ENCODE peak calls at places on chromosomes 13 and 19, in nine cellular contexts. One of them, this sample, is unnamed.
A peak's percentile ranks its signal among the peaks of the same experiment; 100 is the strongest.

GRCh38 chr19:2016041-2016807 is 710 bp upstream of the BTBD2 start:
- DNase-seq in cardiac fibroblast: peak; percentile 93
- DNase-seq in skeletal muscle cell: peak; percentile 74
- DNase-seq in SK-N-SH: peak; percentile 87
- DNase-seq in astrocyte of the spinal cord: peak; percentile 80
- DNase-seq in adrenal gland: peak; percentile 90
- DNase-seq in uterus: peak; percentile 94
- DNase-seq in Panc1: no peak
- DNase-seq in HepG2: peak; percentile 63
- DNase-seq in this sample: peak; percentile 83

GRCh38 chr13:19927117-19927734 is 31.3 kb upstream of the ZMYM2 start:
- DNase-seq in cardiac fibroblast: peak; percentile 15
- DNase-seq in adrenal gland: no peak
- DNase-seq in HepG2: peak; percentile 21
- DNase-seq in skeletal muscle cell: no peak
- DNase-seq in astrocyte of the spinal cord: peak; percentile 42
- DNase-seq in SK-N-SH: no peak
- DNase-seq in Panc1: peak; percentile 27
- DNase-seq in uterus: no peak
- DNase-seq in this sample: no peak

GRCh38 chr13:44619651-44620050 is 43.5 kb upstream of the TSC22D1 start:
- DNase-seq in SK-N-SH: no peak
- DNase-seq in adrenal gland: no peak
- DNase-seq in skeletal muscle cell: no peak
- DNase-seq in uterus: no peak
- DNase-seq in HepG2: no peak
- DNase-seq in cardiac fibroblast: no peak
- DNase-seq in astrocyte of the spinal cord: no peak
- DNase-seq in Panc1: no peak
- DNase-seq in this sample: no peak

GRCh38 chr19:6750062-6750461 is 10.6 kb downstream of the TRIP10 start:
- DNase-seq in astrocyte of the spinal cord: no peak
- DNase-seq in SK-N-SH: no peak
- DNase-seq in cardiac fibroblast: no peak
- DNase-seq in HepG2: no peak
- DNase-seq in skeletal muscle cell: no peak
- DNase-seq in uterus: no peak
- DNase-seq in Panc1: no peak
- DNase-seq in adrenal gland: no peak
- DNase-seq in this sample: no peak

GRCh38 chr13:24745861-24746617 is 17.9 kb upstream of the RNF17 start:
- DNase-seq in adrenal gland: no peak
- DNase-seq in SK-N-SH: no peak
- DNase-seq in HepG2: no peak
- DNase-seq in uterus: no peak
- DNase-seq in cardiac fibroblast: no peak
- DNase-seq in skeletal muscle cell: no peak
- DNase-seq in Panc1: no peak
- DNase-seq in astrocyte of the spinal cord: peak; percentile 5
- DNase-seq in this sample: no peak

GRCh38 chr13:42788601-42789000 is 7.2 kb downstream of the FAM216B start:
- DNase-seq in uterus: no peak
- DNase-seq in adrenal gland: no peak
- DNase-seq in astrocyte of the spinal cord: no peak
- DNase-seq in HepG2: no peak
- DNase-seq in cardiac fibroblast: no peak
- DNase-seq in SK-N-SH: no peak
- DNase-seq in skeletal muscle cell: no peak
- DNase-seq in Panc1: no peak
- DNase-seq in this sample: no peak

GRCh38 chr19:41531438-41532311 is 44.3 kb upstream of the CEACAM21 start:
- DNase-seq in uterus: peak; percentile 79
- DNase-seq in adrenal gland: peak; percentile 91
- DNase-seq in HepG2: no peak
- DNase-seq in Panc1: no peak
- DNase-seq in astrocyte of the spinal cord: peak; percentile 16
- DNase-seq in cardiac fibroblast: peak; percentile 94
- DNase-seq in SK-N-SH: no peak
- DNase-seq in skeletal muscle cell: peak; percentile 18
- DNase-seq in this sample: no peak

GRCh38 chr19:4722671-4723464 is 774 bp downstream of the DPP9 start:
- DNase-seq in SK-N-SH: no peak
- DNase-seq in adrenal gland: peak; percentile 79
- DNase-seq in astrocyte of the spinal cord: peak; percentile 40
- DNase-seq in cardiac fibroblast: peak; percentile 89
- DNase-seq in HepG2: no peak
- DNase-seq in uterus: peak; percentile 51
- DNase-seq in skeletal muscle cell: no peak
- DNase-seq in Panc1: no peak
- DNase-seq in this sample: peak; percentile 56

GRCh38 chr13:71619096-71619495 is 247.9 kb downstream of the DACH1 start:
- DNase-seq in HepG2: no peak
- DNase-seq in uterus: no peak
- DNase-seq in astrocyte of the spinal cord: no peak
- DNase-seq in cardiac fibroblast: no peak
- DNase-seq in skeletal muscle cell: no peak
- DNase-seq in Panc1: no peak
- DNase-seq in SK-N-SH: no peak
- DNase-seq in adrenal gland: no peak
- DNase-seq in this sample: no peak

GRCh38 chr19:5369962-5370367 is 29.4 kb upstream of the PTPRS start:
- DNase-seq in cardiac fibroblast: peak; percentile 27
- DNase-seq in adrenal gland: peak; percentile 63
- DNase-seq in SK-N-SH: peak; percentile 70
- DNase-seq in skeletal muscle cell: no peak
- DNase-seq in uterus: no peak
- DNase-seq in HepG2: peak; percentile 39
- DNase-seq in Panc1: no peak
- DNase-seq in astrocyte of the spinal cord: peak; percentile 16
- DNase-seq in this sample: peak; percentile 78

GRCh38 chr13:94764576-94765321 is 52.4 kb upstream of the SOX21 start:
- DNase-seq in Panc1: no peak
- DNase-seq in skeletal muscle cell: no peak
- DNase-seq in SK-N-SH: no peak
- DNase-seq in cardiac fibroblast: no peak
- DNase-seq in HepG2: no peak
- DNase-seq in adrenal gland: no peak
- DNase-seq in uterus: no peak
- DNase-seq in astrocyte of the spinal cord: peak; percentile 59
- DNase-seq in this sample: no peak

GRCh38 chr13:23793711-23794110 is 95.5 kb downstream of the MIPEP start:
- DNase-seq in adrenal gland: no peak
- DNase-seq in uterus: no peak
- DNase-seq in HepG2: no peak
- DNase-seq in SK-N-SH: no peak
- DNase-seq in astrocyte of the spinal cord: no peak
- DNase-seq in cardiac fibroblast: no peak
- DNase-seq in Panc1: no peak
- DNase-seq in skeletal muscle cell: no peak
- DNase-seq in this sample: no peak

GRCh38 chr13:77853701-77854100 is 64.9 kb downstream of the EDNRB start:
- DNase-seq in SK-N-SH: no peak
- DNase-seq in cardiac fibroblast: no peak
- DNase-seq in adrenal gland: no peak
- DNase-seq in Panc1: no peak
- DNase-seq in skeletal muscle cell: no peak
- DNase-seq in uterus: no peak
- DNase-seq in astrocyte of the spinal cord: no peak
- DNase-seq in HepG2: no peak
- DNase-seq in this sample: no peak

GRCh38 chr19:6272411-6272791 is 7.4 kb downstream of the MLLT1 start:
- DNase-seq in uterus: no peak
- DNase-seq in adrenal gland: no peak
- DNase-seq in HepG2: no peak
- DNase-seq in cardiac fibroblast: no peak
- DNase-seq in astrocyte of the spinal cord: peak; percentile 29
- DNase-seq in Panc1: no peak
- DNase-seq in SK-N-SH: peak; percentile 66
- DNase-seq in skeletal muscle cell: no peak
- DNase-seq in this sample: no peak

GRCh38 chr19:33954686-33955085 is 158.0 kb downstream of the KCTD15 start:
- DNase-seq in uterus: no peak
- DNase-seq in Panc1: no peak
- DNase-seq in astrocyte of the spinal cord: no peak
- DNase-seq in SK-N-SH: no peak
- DNase-seq in adrenal gland: peak; percentile 13
- DNase-seq in skeletal muscle cell: no peak
- DNase-seq in HepG2: no peak
- DNase-seq in cardiac fibroblast: no peak
- DNase-seq in this sample: no peak

GRCh38 chr13:49560270-49561063 is 24.9 kb downstream of the RCBTB1 start:
- DNase-seq in HepG2: peak; percentile 68
- DNase-seq in skeletal muscle cell: no peak
- DNase-seq in astrocyte of the spinal cord: peak; percentile 47
- DNase-seq in adrenal gland: peak; percentile 64
- DNase-seq in Panc1: no peak
- DNase-seq in SK-N-SH: no peak
- DNase-seq in cardiac fibroblast: peak; percentile 66
- DNase-seq in uterus: no peak
- DNase-seq in this sample: no peak

GRCh38 chr13:40814803-40815202 is 25.4 kb downstream of the SLC25A15 start:
- DNase-seq in cardiac fibroblast: no peak
- DNase-seq in adrenal gland: no peak
- DNase-seq in astrocyte of the spinal cord: no peak
- DNase-seq in uterus: no peak
- DNase-seq in SK-N-SH: no peak
- DNase-seq in Panc1: no peak
- DNase-seq in HepG2: no peak
- DNase-seq in skeletal muscle cell: no peak
- DNase-seq in this sample: no peak

GRCh38 chr13:71254384-71254783 is 612.6 kb downstream of the DACH1 start:
- DNase-seq in adrenal gland: no peak
- DNase-seq in cardiac fibroblast: no peak
- DNase-seq in skeletal muscle cell: no peak
- DNase-seq in uterus: no peak
- DNase-seq in SK-N-SH: no peak
- DNase-seq in astrocyte of the spinal cord: no peak
- DNase-seq in HepG2: no peak
- DNase-seq in Panc1: no peak
- DNase-seq in this sample: no peak

GRCh38 chr19:52099497-52100138 is 4.1 kb upstream of the ZNF841 start:
- DNase-seq in Panc1: no peak
- DNase-seq in SK-N-SH: no peak
- DNase-seq in cardiac fibroblast: no peak
- DNase-seq in HepG2: peak; percentile 64
- DNase-seq in adrenal gland: no peak
- DNase-seq in uterus: no peak
- DNase-seq in astrocyte of the spinal cord: no peak
- DNase-seq in skeletal muscle cell: no peak
- DNase-seq in this sample: no peak

DNA sequence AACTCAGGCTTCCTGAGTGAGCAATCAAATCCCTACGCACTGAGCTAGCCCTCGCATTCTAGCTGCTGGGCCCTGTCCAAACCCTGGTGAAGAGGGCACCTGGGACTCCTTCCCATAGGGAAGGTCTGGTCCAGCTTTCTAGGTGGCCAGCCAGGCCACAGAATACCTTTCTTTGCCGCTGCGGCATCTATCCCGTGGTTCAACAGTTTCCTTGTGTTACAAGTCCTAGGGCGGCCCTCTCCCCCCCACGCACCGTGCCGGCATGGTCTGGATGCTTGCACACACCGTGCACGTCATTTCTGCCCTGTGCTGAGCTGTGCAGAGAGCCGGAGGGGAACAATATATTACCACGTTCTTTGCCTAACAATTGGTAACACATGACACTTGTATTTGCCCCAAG is 164.6 kb upstream of the TSHZ3 start:
- DNase-seq in Panc1: no peak
- DNase-seq in astrocyte of the spinal cord: no peak
- DNase-seq in adrenal gland: no peak
- DNase-seq in skeletal muscle cell: no peak
- DNase-seq in HepG2: no peak
- DNase-seq in cardiac fibroblast: no peak
- DNase-seq in uterus: no peak
- DNase-seq in SK-N-SH: no peak
- DNase-seq in this sample: no peak
- H3K4me3 ChIP-seq in Panc1: no peak overlapping the region
- H3K4me3 ChIP-seq in astrocyte of the spinal cord: no peak overlapping the region
- H3K4me3 ChIP-seq in adrenal gland: no peak overlapping the region
- H3K4me3 ChIP-seq in skeletal muscle cell: no peak overlapping the region
- H3K4me3 ChIP-seq in HepG2: no peak overlapping the region
- H3K4me3 ChIP-seq in cardiac fibroblast: no peak overlapping the region
- H3K4me3 ChIP-seq in uterus: no peak overlapping the region
- H3K4me3 ChIP-seq in SK-N-SH: no peak overlapping the region
- H3K4me3 ChIP-seq in this sample: no peak overlapping the region

GRCh38 chr19:658916-659839 is 3.8 kb downstream of the RNF126 start:
- DNase-seq in HepG2: no peak
- DNase-seq in cardiac fibroblast: peak; percentile 42
- DNase-seq in astrocyte of the spinal cord: no peak
- DNase-seq in uterus: no peak
- DNase-seq in SK-N-SH: no peak
- DNase-seq in adrenal gland: peak; percentile 88
- DNase-seq in Panc1: no peak
- DNase-seq in skeletal muscle cell: no peak
- DNase-seq in this sample: peak; percentile 72
- H3K4me3 ChIP-seq in HepG2: peak overlapping the region; percentile 12
- H3K4me3 ChIP-seq in cardiac fibroblast: no peak overlapping the region
- H3K4me3 ChIP-seq in astrocyte of the spinal cord: no peak overlapping the region
- H3K4me3 ChIP-seq in uterus: no peak overlapping the region
- H3K4me3 ChIP-seq in SK-N-SH: no peak overlapping the region
- H3K4me3 ChIP-seq in adrenal gland: no peak overlapping the region
- H3K4me3 ChIP-seq in Panc1: no peak overlapping the region
- H3K4me3 ChIP-seq in skeletal muscle cell: no peak overlapping the region
- H3K4me3 ChIP-seq in this sample: no peak overlapping the region

GRCh38 chr19:29843180-29844051 is 31.6 kb downstream of the CCNE1 start:
- DNase-seq in skeletal muscle cell: no peak
- DNase-seq in Panc1: no peak
- DNase-seq in adrenal gland: peak; percentile 59
- DNase-seq in uterus: no peak
- DNase-seq in SK-N-SH: no peak
- DNase-seq in astrocyte of the spinal cord: no peak
- DNase-seq in cardiac fibroblast: peak; percentile 60
- DNase-seq in HepG2: no peak
- DNase-seq in this sample: no peak
- H3K4me3 ChIP-seq in skeletal muscle cell: peak overlapping the region; percentile 29
- H3K4me3 ChIP-seq in Panc1: peak overlapping the region; percentile 52
- H3K4me3 ChIP-seq in adrenal gland: no peak overlapping the region
- H3K4me3 ChIP-seq in uterus: no peak overlapping the region
- H3K4me3 ChIP-seq in SK-N-SH: no peak overlapping the region
- H3K4me3 ChIP-seq in astrocyte of the spinal cord: peak overlapping the region; percentile 13
- H3K4me3 ChIP-seq in cardiac fibroblast: peak overlapping the region; percentile 24
- H3K4me3 ChIP-seq in HepG2: peak overlapping the region; percentile 63
- H3K4me3 ChIP-seq in this sample: no peak overlapping the region

DNA sequence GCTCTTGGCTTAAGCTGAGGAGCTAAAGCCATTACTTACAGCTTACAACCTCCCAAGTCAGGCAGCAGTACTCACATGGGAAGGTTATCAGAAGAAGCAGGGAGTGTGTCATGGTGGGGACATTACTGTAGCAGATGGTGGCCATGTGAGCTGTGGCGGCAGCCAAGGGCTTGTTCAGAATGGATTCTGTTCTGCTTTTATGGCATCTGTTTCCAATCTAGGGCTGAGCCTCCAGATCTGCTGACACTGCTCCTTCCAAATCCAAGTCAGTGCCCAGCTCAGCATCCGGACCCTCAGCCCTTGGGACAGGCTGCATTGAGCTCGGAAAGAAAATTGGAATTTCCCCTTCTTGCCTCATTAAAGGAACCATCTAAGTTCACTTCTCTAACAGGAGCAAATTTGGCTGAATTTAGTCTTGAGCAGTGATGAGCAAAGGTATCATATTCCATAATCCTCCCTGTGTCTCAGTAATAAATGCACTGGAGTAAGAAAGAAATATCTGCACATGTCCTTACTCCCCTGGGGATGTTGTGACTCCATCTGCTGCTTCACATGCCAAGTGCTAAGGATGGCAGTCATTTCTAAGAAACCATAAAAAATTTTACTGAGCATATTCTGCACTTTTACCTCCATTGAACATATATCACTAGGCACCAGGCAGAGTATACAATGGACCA is 73.9 kb downstream of the KCTD12 start:
- DNase-seq in skeletal muscle cell: no peak
- DNase-seq in cardiac fibroblast: peak; percentile 65
- DNase-seq in uterus: no peak
- DNase-seq in HepG2: no peak
- DNase-seq in astrocyte of the spinal cord: no peak
- DNase-seq in SK-N-SH: peak; percentile 55
- DNase-seq in adrenal gland: peak; percentile 71
- DNase-seq in Panc1: no peak
- DNase-seq in this sample: peak; percentile 24
- H3K4me3 ChIP-seq in skeletal muscle cell: no peak overlapping the region
- H3K4me3 ChIP-seq in cardiac fibroblast: no peak overlapping the region
- H3K4me3 ChIP-seq in uterus: no peak overlapping the region
- H3K4me3 ChIP-seq in HepG2: no peak overlapping the region
- H3K4me3 ChIP-seq in astrocyte of the spinal cord: no peak overlapping the region
- H3K4me3 ChIP-seq in SK-N-SH: no peak overlapping the region
- H3K4me3 ChIP-seq in adrenal gland: no peak overlapping the region
- H3K4me3 ChIP-seq in Panc1: no peak overlapping the region
- H3K4me3 ChIP-seq in this sample: no peak overlapping the region

This sample was measured in BE2C.